ENCODE peak calls at places on chromosome 1, in eight cellular contexts. Q is ascending aorta, F is mesendoderm, U is hepatocyte, R is LHCN-M2, P is GM12891, H is heart right ventricle, C is lower lobe of right lung. T is an unnamed sample.

GRCh38 chr1:2594001-2594640 is 7.5 kb downstream of the PRXL2B start:
- DNase-seq in R (no peak), U (no peak), C (peak), Q (peak), F (no peak), H (peak), P (peak), T (no peak)

GRCh38 chr1:246597340-246597739 is 31.1 kb downstream of the CNST start:
- DNase-seq in Q (peak), U (peak), R (peak), P (no peak), F (peak), H (no peak), C (no peak), T (no peak)

GRCh38 chr1:72202761-72203160 is 79.6 kb downstream of the NEGR1 start:
- DNase-seq in U (no peak), H (no peak), C (no peak), Q (no peak), F (no peak), P (no peak), R (peak), T (no peak)

GRCh38 chr1:38568061-38568857 is 291.3 kb downstream of the RRAGC start:
- DNase-seq in R (no peak), H (no peak), C (no peak), U (no peak), F (no peak), P (no peak), Q (peak), T (no peak)

GRCh38 chr1:205950826-205951549 is 7.7 kb upstream of the SLC26A9 start:
- DNase-seq in F (no peak), H (no peak), P (no peak), C (no peak), R (peak), Q (no peak), U (no peak), T (no peak)

GRCh38 chr1:6645022-6645421 is 20.4 kb downstream of the THAP3 start:
- DNase-seq in U (no peak), Q (no peak), R (no peak), F (no peak), C (no peak), H (no peak), P (no peak), T (no peak)

GRCh38 chr1:208349679-208350330 is 105.6 kb upstream of the PLXNA2 start:
- DNase-seq in F (peak), Q (no peak), C (no peak), P (no peak), R (no peak), U (no peak), H (no peak), T (no peak)

GRCh38 chr1:247506831-247507230 is 29.4 kb downstream of the OR2C3 start:
- DNase-seq in R (no peak), C (no peak), F (no peak), P (no peak), H (no peak), Q (no peak), U (no peak), T (no peak)